ENCODE peak calls at places on chromosomes 11 and 22, in ten cellular contexts. C is GM18507; G is NCI-H446; S is A172; K is Kasumi-1; F is NCI-H1092 treated with DMSO at 0.1 percent for 48 hours; D is stimulated activated CD4-positive, alpha-beta T cell treated with anti-CD3 and anti-CD28 coated beads, Interleukin-1b, Interleukin-23, amount 100 ng/mL, for 48 hours; E is HCT116; P is stomach; L is ecto neural progenitor cell. Z is an unnamed sample.

GRCh38 chr22:18060646-18061620 is 16.9 kb upstream of the PEX26 start:
- DNase-seq in C (no peak), G (no peak), S (peak), K (no peak), F (no peak), D (no peak), E (no peak), P (no peak), L (no peak), Z (no peak)

GRCh38 chr22:27170491-27170890 is 513.1 kb downstream of the MIAT start:
- DNase-seq in C (no peak), G (no peak), S (peak), K (no peak), F (no peak), D (no peak), E (peak), P (no peak), L (no peak), Z (no peak)

GRCh38 chr11:116791002-116791812 is 472 bp downstream of the APOA5 start:
- DNase-seq in C (peak), G (peak), S (no peak), K (peak), F (peak), D (peak), E (peak), P (peak), L (peak), Z (peak)

GRCh38 chr22:45096256-45096907 is 67.3 kb upstream of the NUP50 start:
- DNase-seq in C (peak), G (peak), S (peak), K (peak), F (peak), D (peak), E (peak), P (peak), L (peak), Z (peak)

GRCh38 chr11:96827164-96827563 is 437.4 kb downstream of the JRKL start:
- DNase-seq in C (no peak), G (peak), S (peak), K (no peak), F (no peak), D (no peak), E (no peak), P (no peak), L (no peak), Z (no peak)

GRCh38 chr22:50032109-50032871 is 19.7 kb upstream of the IL17REL start:
- DNase-seq in C (no peak), G (no peak), S (no peak), K (no peak), F (no peak), D (no peak), E (no peak), P (no peak), L (no peak), Z (no peak)

GRCh38 chr22:41397143-41397811 is 15.5 kb downstream of the TEF start:
- DNase-seq in C (no peak), G (no peak), S (no peak), K (no peak), F (no peak), D (no peak), E (no peak), P (no peak), L (no peak), Z (no peak)

GRCh38 chr11:13009476-13009920 is 382 bp downstream of the RASSF10 start:
- DNase-seq in C (no peak), G (no peak), S (no peak), K (no peak), F (peak), D (no peak), E (no peak), P (no peak), L (peak), Z (no peak)

GRCh38 chr11:111367411-111368284 is 11.4 kb downstream of the POU2AF1 start:
- DNase-seq in C (no peak), G (no peak), S (no peak), K (no peak), F (no peak), D (no peak), E (no peak), P (no peak), L (no peak), Z (no peak)

GRCh38 chr11:44777537-44778199 is 50.9 kb downstream of the TSPAN18 start:
- DNase-seq in C (no peak), G (no peak), S (no peak), K (no peak), F (no peak), D (no peak), E (no peak), P (peak), L (no peak), Z (no peak)

GRCh38 chr11:2912498-2912897 is 16.7 kb downstream of the PHLDA2 start:
- DNase-seq in C (no peak), G (no peak), S (peak), K (no peak), F (no peak), D (no peak), E (peak), P (peak), L (no peak), Z (no peak)

GRCh38 chr11:33701831-33702230 is 1.2 kb upstream of the C11orf91 start:
- DNase-seq in C (no peak), G (no peak), S (peak), K (no peak), F (peak), D (no peak), E (no peak), P (peak), L (no peak), Z (no peak)

GRCh38 chr11:121581607-121582006 is 128.8 kb upstream of the SORL1-AS1 start:
- DNase-seq in C (no peak), G (no peak), S (no peak), K (no peak), F (no peak), D (no peak), E (no peak), P (no peak), L (no peak), Z (no peak)

GRCh38 chr11:126915430-126915829 is 85.1 kb downstream of the KIRREL3 start:
- DNase-seq in C (no peak), G (no peak), S (no peak), K (no peak), F (no peak), D (no peak), E (no peak), P (no peak), L (no peak), Z (no peak)

GRCh38 chr11:72625746-72626636 is 48.2 kb downstream of the PDE2A start:
- DNase-seq in C (no peak), G (no peak), S (no peak), K (no peak), F (no peak), D (no peak), E (no peak), P (peak), L (no peak), Z (no peak)

GRCh38 chr11:65415499-65416340 is 6.9 kb upstream of the NEAT1 start:
- DNase-seq in C (no peak), G (no peak), S (no peak), K (no peak), F (no peak), D (no peak), E (no peak), P (no peak), L (peak), Z (no peak)

GRCh38 chr11:22879615-22880014 is 19.3 kb upstream of the CCDC179 start:
- DNase-seq in C (no peak), G (no peak), S (no peak), K (no peak), F (no peak), D (no peak), E (no peak), P (no peak), L (no peak), Z (no peak)

GRCh38 chr11:43523632-43524031 is 156.9 kb upstream of the HSD17B12 start:
- DNase-seq in C (no peak), G (no peak), S (no peak), K (no peak), F (no peak), D (no peak), E (no peak), P (no peak), L (no peak), Z (no peak)